ENCODE peak calls at places on chromosomes 4 and X, in ten cellular contexts. H is SJSA1; L is GM12865; G is stimulated activated CD8-positive, alpha-beta memory T cell treated with anti-CD3 and anti-CD28 coated beads, Interleukin-2, amount 100 ng/mL, for 1 hour; R is iPS-NIHi11; X is CD8-positive, alpha-beta T cell; A is NCI-H1092 treated with DMSO at 0.1 percent for 48 hours; U is HCEC 1CT; P is H54; N is heart right ventricle. O is an unnamed sample.
A peak's percentile ranks its signal among the peaks of the same experiment; 100 is the strongest.

GRCh38 chr4:159046683-159047082 is 56.2 kb upstream of the RAPGEF2 start:
- DNase-seq in H (no peak), L (no peak), G (no peak), R (no peak), X (no peak), A (no peak), U (no peak), P (no peak), N (no peak), O (no peak)

GRCh38 chr4:24405926-24406325 is 178.4 kb downstream of the DHX15 start:
- DNase-seq in H (no peak), L (no peak), G (no peak), R (no peak), X (no peak), A (no peak), U (no peak), P (no peak), N (no peak), O (no peak)

GRCh38 chr4:105966046-105966445 is 70.8 kb downstream of the NPNT start:
- DNase-seq in H (peak; percentile 19), L (no peak), G (no peak), R (no peak), X (no peak), A (no peak), U (peak; percentile 42), P (no peak), N (no peak), O (no peak)

GRCh38 chr4:73725499-73725898 is 14.9 kb upstream of the CXCL8 start:
- DNase-seq in H (no peak), L (no peak), G (no peak), R (no peak), X (no peak), A (no peak), U (no peak), P (no peak), N (no peak), O (no peak)

GRCh38 chr4:76307670-76308014 is 1.1 kb downstream of the STBD1 start:
- DNase-seq in H (no peak), L (no peak), G (no peak), R (no peak), X (no peak), A (no peak), U (no peak), P (no peak), N (peak; percentile 54), O (no peak)

GRCh38 chr4:7745486-7745885 is 194.2 kb downstream of the AFAP1 start:
- DNase-seq in H (no peak), L (no peak), G (no peak), R (no peak), X (no peak), A (no peak), U (no peak), P (no peak), N (no peak), O (no peak)

GRCh38 chrX:48025561-48025960 is 18.8 kb downstream of the SPACA5 start:
- DNase-seq in H (peak; percentile 43), L (peak; percentile 72), G (no peak), R (peak; percentile 27), X (peak; percentile 12), A (peak; percentile 66), U (peak; percentile 48), P (no peak), N (peak; percentile 38), O (peak; percentile 42)

GRCh38 chr4:1057403-1057745 is 45.9 kb downstream of the FGFRL1 start:
- DNase-seq in H (no peak), L (no peak), G (no peak), R (no peak), X (no peak), A (no peak), U (no peak), P (no peak), N (no peak), O (no peak)

GRCh38 chrX:109635151-109635550 is 10.2 kb upstream of the KCNE5 start:
- DNase-seq in H (peak; percentile 2), L (peak; percentile 7), G (no peak), R (peak; percentile 38), X (no peak), A (no peak), U (peak; percentile 10), P (no peak), N (no peak), O (no peak)